ENCODE peak calls at places on chromosomes 13 and 19, in ten cellular contexts. H is pancreas, I is body of pancreas, O is IMR-90, X is heart right ventricle, G is adipocyte, B is H7, E is HFF-Myc, C is transverse colon, P is brain microvascular endothelial cell. R is an unnamed sample.

GRCh38 chr13:106296723-106297122 is 238.7 kb downstream of the EFNB2 start:
- DNase-seq in H (no peak), I (no peak), O (no peak), X (no peak), G (no peak), B (no peak), E (no peak), C (no peak), P (no peak), R (no peak)

GRCh38 chr13:51844862-51845573 is at the start of gene TMEM272:
- DNase-seq in H (peak; percentile 86), I (peak; percentile 55), O (peak; percentile 11), X (peak; percentile 31), G (peak; percentile 60), B (peak; percentile 91), E (no peak), C (peak; percentile 48), P (peak; percentile 27), R (no peak)

GRCh38 chr13:49858183-49858856 is 65.8 kb upstream of the KPNA3 start:
- DNase-seq in H (no peak), I (peak; percentile 35), O (peak; percentile 99), X (no peak), G (peak; percentile 93), B (no peak), E (peak; percentile 57), C (peak; percentile 10), P (peak; percentile 95), R (no peak)

GRCh38 chr13:74062933-74063332 is 71.3 kb downstream of the KLF12 start:
- DNase-seq in H (no peak), I (peak; percentile 31), O (peak; percentile 74), X (peak; percentile 80), G (no peak), B (no peak), E (no peak), C (peak; percentile 23), P (peak; percentile 75), R (no peak)

GRCh38 chr13:106350208-106350607 is 185.3 kb downstream of the EFNB2 start:
- DNase-seq in H (no peak), I (no peak), O (no peak), X (no peak), G (no peak), B (no peak), E (no peak), C (peak; percentile 79), P (no peak), R (no peak)

GRCh38 chr19:17058236-17058635 is 17.0 kb downstream of the HAUS8 start:
- DNase-seq in H (no peak), I (no peak), O (peak; percentile 46), X (no peak), G (peak; percentile 19), B (no peak), E (no peak), C (no peak), P (no peak), R (no peak)

GRCh38 chr13:107342747-107343146 is 774.8 kb upstream of the ARGLU1 start:
- DNase-seq in H (no peak), I (no peak), O (no peak), X (no peak), G (no peak), B (no peak), E (no peak), C (no peak), P (no peak), R (no peak)

GRCh38 chr13:48660356-48661076 is 6.8 kb downstream of the CYSLTR2 start:
- DNase-seq in H (no peak), I (peak; percentile 45), O (no peak), X (peak; percentile 40), G (no peak), B (no peak), E (no peak), C (no peak), P (no peak), R (no peak)

GRCh38 chr19:1449467-1450442 is at the start of gene APC2:
- DNase-seq in H (peak; percentile 58), I (no peak), O (peak; percentile 44), X (no peak), G (peak; percentile 81), B (peak; percentile 100), E (no peak), C (no peak), P (no peak), R (no peak)

GRCh38 chr13:77429320-77430142 is 102.6 kb upstream of the MYCBP2 start:
- DNase-seq in H (no peak), I (no peak), O (no peak), X (no peak), G (no peak), B (no peak), E (no peak), C (no peak), P (peak; percentile 28), R (no peak)

GRCh38 chr13:37065893-37066526 is 6.5 kb upstream of the SUPT20H start:
- DNase-seq in H (no peak), I (no peak), O (no peak), X (no peak), G (no peak), B (peak; percentile 62), E (no peak), C (no peak), P (no peak), R (no peak)

GRCh38 chr13:109957875-109958274 is 171.5 kb upstream of the IRS2 start:
- DNase-seq in H (no peak), I (no peak), O (no peak), X (no peak), G (no peak), B (no peak), E (no peak), C (no peak), P (no peak), R (no peak)

DNA sequence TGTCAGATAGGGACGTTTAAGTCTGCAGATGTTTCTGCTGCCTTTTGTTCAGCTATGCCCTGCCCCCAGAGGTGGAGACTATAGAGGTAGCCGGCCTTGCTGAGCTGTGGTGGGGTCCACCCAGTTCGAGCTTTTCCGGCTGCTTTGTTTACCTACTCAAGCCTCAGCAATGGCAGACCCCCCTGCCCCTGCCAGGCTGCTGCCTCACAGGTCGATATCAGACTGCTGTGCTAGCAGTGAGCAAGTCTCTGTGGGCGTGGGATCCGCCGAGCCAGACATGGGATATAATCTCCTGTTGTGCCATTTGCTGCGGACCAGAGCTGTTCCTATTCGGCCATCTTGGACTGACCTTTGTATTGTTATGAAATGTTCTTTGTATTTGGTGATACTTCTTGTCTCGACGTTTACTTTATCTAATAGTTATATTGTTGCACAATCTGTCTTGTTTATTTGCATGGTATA is 46.3 kb downstream of the NBEA start:
- DNase-seq in H (no peak), I (no peak), O (no peak), X (no peak), G (no peak), B (no peak), E (no peak), C (no peak), P (no peak), R (no peak)
- H3K4me3 ChIP-seq in H (no peak overlapping the region), I (no peak overlapping the region), O (no peak overlapping the region), X (no peak overlapping the region), G (no peak overlapping the region), B (no peak overlapping the region), E (no peak overlapping the region), C (no peak overlapping the region), P (no peak overlapping the region), R (no peak overlapping the region)

GRCh38 chr19:38437295-38437694 is 3.8 kb downstream of the RYR1 start:
- DNase-seq in H (no peak), I (no peak), O (no peak), X (no peak), G (no peak), B (no peak), E (no peak), C (no peak), P (no peak), R (no peak)

GRCh38 chr19:38430931-38431330 is 2.6 kb upstream of the RYR1 start:
- DNase-seq in H (no peak), I (no peak), O (no peak), X (no peak), G (no peak), B (no peak), E (no peak), C (no peak), P (no peak), R (no peak)

GRCh38 chr19:38434549-38435051 is 1.1 kb downstream of the RYR1 start:
- DNase-seq in H (no peak), I (no peak), O (no peak), X (no peak), G (no peak), B (peak; percentile 96), E (no peak), C (peak; percentile 16), P (no peak), R (peak; percentile 89)

GRCh38 chr19:38429811-38430156 is 3.7 kb upstream of the RYR1 start:
- DNase-seq in H (no peak), I (no peak), O (no peak), X (no peak), G (no peak), B (no peak), E (no peak), C (no peak), P (no peak), R (no peak)

GRCh38 chr19:38433268-38433733 is at the start of gene RYR1:
- DNase-seq in H (no peak), I (peak; percentile 56), O (no peak), X (peak; percentile 27), G (peak; percentile 19), B (peak; percentile 98), E (no peak), C (peak; percentile 40), P (peak; percentile 5), R (no peak)
- H3K4me3 ChIP-seq in H (no peak within 1 kb of the TSS), I (no peak within 1 kb of the TSS), O (no peak within 1 kb of the TSS), X (no peak within 1 kb of the TSS), G (no peak within 1 kb of the TSS), B (peak within 1 kb of the TSS; percentile 59), E (no peak within 1 kb of the TSS), C (no peak within 1 kb of the TSS), P (no peak within 1 kb of the TSS), R (peak within 1 kb of the TSS; percentile 74)

DNA sequence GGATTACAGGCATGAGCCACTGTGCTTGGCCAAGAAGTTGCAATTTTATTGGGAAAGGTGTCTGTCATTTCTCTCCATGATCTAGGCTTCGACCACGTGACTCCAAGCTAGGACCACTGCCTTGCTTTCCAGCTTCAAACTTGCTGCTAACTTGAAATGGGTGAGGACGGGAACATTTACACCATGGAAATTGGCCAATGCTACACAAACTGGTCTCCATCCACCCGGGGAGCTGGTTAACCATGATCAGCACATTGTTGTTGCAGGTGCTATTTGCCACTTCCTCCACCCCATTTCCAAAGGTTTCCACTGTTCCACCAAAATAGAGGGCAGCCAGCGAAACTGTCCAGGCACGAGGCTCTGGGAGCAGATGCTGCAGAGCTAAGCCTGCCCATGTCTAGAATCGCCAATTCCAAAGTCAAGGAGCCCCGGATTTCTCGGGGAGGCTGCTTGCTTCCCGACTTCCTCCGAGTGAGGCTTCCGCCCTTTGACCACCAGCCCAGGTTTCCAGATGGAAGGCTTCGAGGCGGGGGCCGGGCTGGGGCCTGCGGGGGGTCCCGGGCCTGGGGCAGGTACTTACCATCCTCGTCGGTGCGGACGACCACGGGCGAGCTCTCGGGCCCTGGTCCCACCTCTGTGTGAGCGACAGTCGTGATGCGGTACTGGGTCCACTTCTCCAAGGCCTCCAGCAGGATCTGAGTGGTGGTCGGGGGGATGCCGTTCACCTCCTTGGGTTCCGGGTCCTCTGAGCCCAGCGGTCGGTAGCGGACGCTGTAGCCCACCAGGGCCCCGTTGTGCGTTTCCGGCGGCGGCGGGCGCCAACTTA is 109.7 kb downstream of the PTPRS start:
- DNase-seq in H (no peak), I (no peak), O (no peak), X (no peak), G (no peak), B (no peak), E (no peak), C (no peak), P (no peak), R (no peak)
- H3K4me3 ChIP-seq in H (no peak overlapping the region), I (no peak overlapping the region), O (no peak overlapping the region), X (no peak overlapping the region), G (no peak overlapping the region), B (no peak overlapping the region), E (no peak overlapping the region), C (no peak overlapping the region), P (no peak overlapping the region), R (no peak overlapping the region)

GRCh38 chr13:29595380-29596063 is at the start of gene SLC7A1:
- DNase-seq in H (peak; percentile 92), I (peak; percentile 83), O (peak; percentile 80), X (peak; percentile 44), G (peak; percentile 97), B (peak; percentile 98), E (peak; percentile 41), C (peak; percentile 85), P (peak; percentile 72), R (peak; percentile 72)
- H3K4me3 ChIP-seq in H (peak within 1 kb of the TSS; percentile 91), I (peak within 1 kb of the TSS; percentile 86), O (peak within 1 kb of the TSS; percentile 85), X (peak within 1 kb of the TSS; percentile 72), G (peak within 1 kb of the TSS; percentile 92), B (peak within 1 kb of the TSS; percentile 86), E (peak within 1 kb of the TSS; percentile 91), C (peak within 1 kb of the TSS; percentile 94), P (peak within 1 kb of the TSS; percentile 67), R (peak within 1 kb of the TSS; percentile 88)

R was measured in H1.